ENCODE peak calls at places on chromosomes 16 and 17, in six cellular contexts. A is fibroblast of lung; R is adrenal gland; J is endodermal cell; D is left ventricle myocardium inferior; X is CD8-positive, alpha-beta T cell. G is an unnamed sample. For H3K4me1, the result is how much of the 10 kb centered on the place peaks cover.

GRCh38 chr16:2250652-2251280 is 621 bp downstream of the ECI1 start:
- DNase-seq in R (no peak), X (peak), J (no peak), D (no peak), A (no peak), G (no peak)

GRCh38 chr17:64125937-64126336 is 4.0 kb downstream of the ERN1 start:
- DNase-seq in X (no peak), D (no peak), R (no peak), A (no peak), J (no peak), G (no peak)

GRCh38 chr16:20814761-20815160 is 8.4 kb downstream of the REXO5 start:
- DNase-seq in J (no peak), D (no peak), R (no peak), X (no peak), A (no peak), G (no peak)

GRCh38 chr17:8144401-8145295 is 7.6 kb downstream of the PER1 start:
- DNase-seq in J (peak), D (no peak), A (no peak), X (no peak), R (peak), G (no peak)

GRCh38 chr16:20984019-20984418 is 83.4 kb downstream of the LYRM1 start:
- DNase-seq in A (no peak), J (no peak), D (no peak), X (no peak), R (no peak), G (no peak)

GRCh38 chr17:61312406-61313295 is 87.0 kb upstream of the TBX2 start:
- DNase-seq in X (no peak), A (no peak), J (peak), D (no peak), R (no peak), G (no peak)

GRCh38 chr16:58026705-58027340 is 1.3 kb downstream of the MMP15 start:
- DNase-seq in J (peak), D (peak), A (no peak), R (peak), X (no peak), G (no peak)

GRCh38 chr17:3647251-3647650 is 10.7 kb downstream of the CTNS start:
- DNase-seq in R (no peak), A (no peak), X (no peak), J (no peak), D (no peak), G (no peak)

GRCh38 chr17:79654960-79655382 is 44.1 kb upstream of the RBFOX3 start:
- DNase-seq in D (no peak), A (no peak), X (no peak), J (peak), R (no peak), G (no peak)

GRCh38 chr16:16007743-16008111 is 58.3 kb downstream of the ABCC1 start:
- DNase-seq in X (no peak), D (no peak), A (no peak), J (no peak), R (no peak), G (no peak)

GRCh38 chr16:53817812-53818211 is 113.9 kb downstream of the FTO start:
- DNase-seq in D (no peak), A (peak), J (no peak), R (no peak), X (no peak), G (no peak)

GRCh38 chr16:30980068-30980371 is 5.0 kb upstream of the HSD3B7 start:
- DNase-seq in A (no peak), J (no peak), D (no peak), X (no peak), R (no peak), G (no peak)

GRCh38 chr17:39222866-39223834 is 2.6 kb downstream of the STAC2 start:
- DNase-seq in R (no peak), X (no peak), A (no peak), J (peak), D (no peak), G (no peak)

GRCh38 chr16:8675183-8676159 is 1.1 kb downstream of the ABAT start:
- DNase-seq in D (no peak), X (peak), R (no peak), A (no peak), J (no peak), G (peak)

GRCh38 chr17:57697891-57698708 is 47.0 kb downstream of the CCDC182 start:
- DNase-seq in A (no peak), J (peak), D (no peak), X (no peak), R (no peak), G (no peak)

GRCh38 chr16:4208529-4208835 is 33.4 kb downstream of the SRL start:
- DNase-seq in A (no peak), J (no peak), R (no peak), X (no peak), D (no peak), G (no peak)

GRCh38 chr16:57145046-57145963 is 40.5 kb downstream of the PSME3IP1 start:
- DNase-seq in D (no peak), A (no peak), J (no peak), R (no peak), X (no peak), G (no peak)

GRCh38 chr17:67281053-67281452 is 36.1 kb upstream of the HELZ start:
- DNase-seq in J (peak), R (no peak), D (no peak), A (no peak), X (no peak), G (no peak)

GRCh38 chr17:62101519-62101918 is 36.4 kb upstream of the MED13 start:
- DNase-seq in J (no peak), A (no peak), R (no peak), X (no peak), D (no peak), G (no peak)

GRCh38 chr16:27698266-27698665 is 148.3 kb downstream of the KATNIP start:
- DNase-seq in R (no peak), X (no peak), J (peak), D (no peak), A (no peak), G (no peak)

GRCh38 chr16:972316-973002 is 1.7 kb upstream of the LMF1 start:
- DNase-seq in X (no peak), J (no peak), R (no peak), D (no peak), A (no peak), G (no peak)

GRCh38 chr16:85900031-85900792 is 1.2 kb downstream of the IRF8 start:
- DNase-seq in D (no peak), R (no peak), X (no peak), A (no peak), J (no peak), G (no peak)

GRCh38 chr16:85899444-85899843 is 482 bp downstream of the IRF8 start:
- DNase-seq in D (no peak), A (no peak), J (no peak), X (no peak), R (no peak), G (no peak)

GRCh38 chr16:85901760-85902365 is 2.9 kb downstream of the IRF8 start:
- DNase-seq in R (no peak), A (no peak), J (no peak), X (no peak), D (no peak), G (no peak)

GRCh38 chr16:85902366-85903155 is 3.6 kb downstream of the IRF8 start:
- DNase-seq in R (no peak), D (no peak), X (peak), A (no peak), J (peak), G (peak)

GRCh38 chr16:85901110-85901509 is 2.1 kb downstream of the IRF8 start:
- DNase-seq in D (no peak), R (no peak), X (no peak), J (no peak), A (no peak), G (no peak)
- H3K4me1 ChIP-seq in D (under half), R (under half), X (under half), J (under half), A (under half), G (under half)

GRCh38 chr16:84593825-84594724 is 23.8 kb downstream of the COTL1 start:
- DNase-seq in X (peak), R (no peak), J (no peak), A (peak), D (no peak), G (peak)

GRCh38 chr16:84595052-84595481 is 22.8 kb downstream of the COTL1 start:
- DNase-seq in R (no peak), A (peak), X (no peak), D (no peak), J (no peak), G (peak)

GRCh38 chr16:84594725-84595038 is 23.2 kb downstream of the COTL1 start:
- DNase-seq in X (no peak), R (no peak), D (no peak), A (no peak), J (no peak), G (no peak)

GRCh38 chr16:84589975-84590719 is 27.7 kb downstream of the COTL1 start:
- DNase-seq in J (no peak), D (no peak), R (no peak), A (no peak), X (no peak), G (no peak)

DNA sequence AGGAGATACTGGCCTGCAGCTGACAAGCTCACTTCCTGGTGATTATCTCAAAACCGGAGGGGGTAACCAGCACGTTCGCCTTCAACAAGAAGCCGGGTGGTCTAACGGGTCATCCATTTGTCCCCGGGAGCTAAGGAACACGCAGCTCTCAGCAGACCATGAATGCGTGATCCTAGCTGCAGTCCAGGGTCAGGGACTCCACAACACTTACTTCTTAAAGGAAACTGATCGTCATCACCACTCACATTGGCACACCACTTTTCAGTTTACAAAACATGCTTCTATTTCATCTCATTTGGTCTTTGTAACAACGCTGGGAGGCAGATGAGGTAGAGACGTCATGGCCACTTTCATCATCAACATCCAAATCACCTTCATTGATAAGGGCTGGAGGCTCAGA is 25.2 kb downstream of the COTL1 start:
- DNase-seq in X (no peak), R (no peak), A (no peak), J (no peak), D (no peak), G (no peak)
- H3K27ac ChIP-seq in X (no peak), R (no peak), A (no peak), J (no peak), D (no peak), G (no peak)

GRCh38 chr17:81418710-81419332 is 23.6 kb downstream of the BAHCC1 start:
- DNase-seq in A (peak), R (no peak), D (no peak), J (no peak), X (no peak), G (no peak)
- H3K4me1 ChIP-seq in A (half or more), R (half or more), D (half or more), J (under half), X (under half), G (under half)

GRCh38 chr17:17833664-17834357 is 3.0 kb downstream of the SREBF1 start:
- DNase-seq in J (no peak), D (no peak), A (no peak), X (no peak), R (no peak), G (no peak)
- H3K27ac ChIP-seq in J (no peak), D (no peak), A (no peak), X (no peak), R (no peak), G (peak)

GRCh38 chr16:89317729-89318429 is 100.4 kb downstream of the ZNF778 start:
- DNase-seq in R (no peak), A (no peak), J (no peak), D (no peak), X (no peak), G (no peak)
- H3K4me1 ChIP-seq in R (half or more), A (half or more), J (under half), D (half or more), X (half or more), G (half or more)

GRCh38 chr17:29039764-29040598 is 3.0 kb upstream of the PIPOX start:
- DNase-seq in D (no peak), X (no peak), A (peak), R (no peak), J (peak), G (no peak)
- H3K27ac ChIP-seq in D (no peak), X (no peak), A (no peak), R (no peak), J (peak), G (no peak)

DNA sequence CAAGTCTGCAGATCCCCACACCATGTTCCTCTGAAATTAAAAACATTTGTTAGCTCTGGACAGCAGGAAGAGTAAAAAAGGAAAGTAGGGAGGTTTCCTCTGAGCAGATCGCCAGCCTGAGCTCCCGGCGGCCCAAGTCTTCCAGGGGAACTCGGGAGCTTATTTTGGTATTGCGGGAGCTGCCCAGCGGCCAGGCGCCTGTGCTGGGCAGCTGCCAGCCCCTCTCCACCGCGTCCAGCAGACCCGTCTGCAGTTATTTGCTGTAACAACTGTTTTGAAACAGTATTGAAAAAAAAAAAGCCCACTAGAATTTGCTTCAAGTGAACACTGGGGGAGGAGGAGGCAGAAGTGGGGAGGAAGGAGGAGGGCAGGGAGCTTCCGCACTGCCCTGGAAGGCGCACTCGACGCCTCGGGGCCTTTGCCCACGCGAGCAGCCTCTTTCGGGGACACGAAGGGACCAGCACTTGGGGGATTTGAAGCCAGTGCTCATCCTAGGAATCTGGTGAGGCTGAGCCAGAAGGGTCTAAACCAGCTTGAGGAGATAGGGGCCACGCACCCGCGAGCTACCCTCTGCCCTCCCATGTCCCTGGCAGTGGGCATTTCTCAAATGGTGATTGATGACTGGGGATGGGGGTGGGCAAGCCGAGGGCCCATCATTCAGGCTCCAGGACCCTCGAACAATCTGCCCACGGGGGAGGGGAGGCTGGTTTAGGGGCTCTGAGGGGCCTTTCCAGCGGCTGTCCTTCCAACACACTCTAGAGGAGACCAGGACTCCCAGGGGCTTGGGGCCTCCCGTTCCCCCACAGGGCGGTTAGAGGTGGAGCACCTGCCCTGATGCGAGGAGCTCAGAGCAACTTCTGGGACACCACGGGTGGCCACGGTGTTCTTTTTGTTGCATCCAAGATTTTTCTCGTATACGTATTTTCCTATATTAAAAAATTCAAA is 3.0 kb upstream of the BAHCC1 start:
- DNase-seq in X (no peak), D (peak), R (no peak), A (peak), J (no peak), G (no peak)
- H3K4me1 ChIP-seq in X (under half), D (half or more), R (half or more), A (under half), J (under half), G (under half)

GRCh38 chr16:69870761-69871160 is 80.4 kb upstream of the CLEC18A start:
- DNase-seq in D (no peak), X (no peak), R (no peak), A (no peak), J (no peak), G (no peak)

GRCh38 chr16:69863882-69864281 is 87.3 kb upstream of the CLEC18A start:
- DNase-seq in X (no peak), R (no peak), J (no peak), D (no peak), A (no peak), G (no peak)

GRCh38 chr16:69861276-69862030 is 89.7 kb upstream of the CLEC18A start:
- DNase-seq in R (peak), X (no peak), D (no peak), A (peak), J (no peak), G (no peak)

GRCh38 chr16:69867796-69868565 is 83.2 kb upstream of the CLEC18A start:
- DNase-seq in R (no peak), X (no peak), J (no peak), D (no peak), A (no peak), G (no peak)

DNA sequence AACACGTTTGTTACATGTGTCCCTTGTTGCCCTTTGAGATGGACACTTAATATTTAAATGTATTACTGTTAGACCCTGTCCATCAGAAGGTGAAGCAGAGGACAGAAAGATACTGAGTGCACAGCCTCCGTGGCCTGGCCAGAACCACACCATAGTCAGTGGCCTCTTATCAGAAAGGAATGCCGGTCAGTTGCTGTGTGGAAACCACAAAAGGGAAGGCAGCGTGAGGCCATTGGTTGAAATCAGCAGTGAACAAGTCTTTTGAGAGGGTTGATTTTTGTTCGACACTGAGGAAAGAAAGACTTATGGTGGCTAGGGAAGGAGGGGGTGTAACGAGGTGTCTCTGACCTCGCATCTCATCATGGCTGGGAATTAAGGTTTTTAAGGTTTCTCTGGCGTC is 85.4 kb upstream of the CLEC18A start:
- DNase-seq in R (no peak), A (peak), J (no peak), D (peak), X (no peak), G (no peak)
- H3K27ac ChIP-seq in R (no peak), A (no peak), J (peak), D (peak), X (no peak), G (no peak)

GRCh38 chr17:50919321-50920040 is 53.3 kb upstream of the TOB1 start:
- DNase-seq in X (peak), D (peak), R (peak), A (peak), J (peak), G (peak)
- H3K4me1 ChIP-seq in X (half or more), D (half or more), R (under half), A (under half), J (under half), G (under half)

G was measured in CD8-positive, alpha-beta memory T cell.